ENCODE peak calls at places on chromosomes 11 and 22, in four cellular contexts. I, S, L and W are unnamed samples. For H3K36me3 and H3K4me1, the result is how much of the 10 kb centered on the place peaks cover.

GRCh38 chr11:17382046-17382728 is 6.3 kb downstream of the KCNJ11 start:
- DNase-seq in I (no peak), S (no peak), L (no peak), W (no peak)

GRCh38 chr11:120815260-120816100 is 208.4 kb upstream of the TBCEL start:
- DNase-seq in I (no peak), S (peak), L (no peak), W (no peak)

GRCh38 chr22:32378703-32379272 is 21.1 kb downstream of the RFPL3 start:
- DNase-seq in I (no peak), S (peak), L (no peak), W (no peak)

GRCh38 chr22:37560682-37561208 is 465 bp downstream of the CDC42EP1 start:
- DNase-seq in I (peak), S (peak), L (peak), W (no peak)

GRCh38 chr22:29580200-29580810 is 608 bp downstream of the NIPSNAP1 start:
- DNase-seq in I (no peak), S (peak), L (no peak), W (no peak)

GRCh38 chr11:10823152-10823579 is 14.4 kb upstream of the EIF4G2 start:
- DNase-seq in I (no peak), S (no peak), L (no peak), W (no peak)

GRCh38 chr22:32572741-32573140 is 98.1 kb downstream of the FBXO7 start:
- DNase-seq in I (no peak), S (no peak), L (no peak), W (no peak)

GRCh38 chr11:74754507-74755255 is 6.0 kb downstream of the RNF169 start:
- DNase-seq in I (no peak), S (peak), L (peak), W (no peak)

GRCh38 chr11:107139396-107139795 is 121.1 kb upstream of the GUCY1A2 start:
- DNase-seq in I (no peak), S (no peak), L (no peak), W (no peak)

GRCh38 chr11:31802990-31803812 is 7.9 kb downstream of the PAX6 start:
- DNase-seq in I (no peak), S (peak), L (peak), W (no peak)

GRCh38 chr11:77510095-77510494 is 36.2 kb upstream of the PAK1 start:
- DNase-seq in I (no peak), S (no peak), L (no peak), W (no peak)

GRCh38 chr11:12150831-12151382 is 40.5 kb downstream of the MICAL2 start:
- DNase-seq in I (no peak), S (no peak), L (peak), W (no peak)

GRCh38 chr22:50542416-50542927 is 3.2 kb upstream of the KLHDC7B start:
- DNase-seq in I (no peak), S (no peak), L (no peak), W (no peak)

GRCh38 chr11:112200252-112200651 is 24.9 kb downstream of the BCO2 start:
- DNase-seq in I (no peak), S (no peak), L (no peak), W (no peak)

GRCh38 chr11:10876168-10876567 is 18.3 kb upstream of the ZBED5 start:
- DNase-seq in I (no peak), S (no peak), L (no peak), W (no peak)

GRCh38 chr22:38973289-38974169 is 8.6 kb upstream of the APOBEC3B start:
- DNase-seq in I (no peak), S (peak), L (peak), W (peak)

GRCh38 chr22:31836010-31836409 is 82.2 kb downstream of the DEPDC5 start:
- DNase-seq in I (no peak), S (peak), L (no peak), W (no peak)

DNA sequence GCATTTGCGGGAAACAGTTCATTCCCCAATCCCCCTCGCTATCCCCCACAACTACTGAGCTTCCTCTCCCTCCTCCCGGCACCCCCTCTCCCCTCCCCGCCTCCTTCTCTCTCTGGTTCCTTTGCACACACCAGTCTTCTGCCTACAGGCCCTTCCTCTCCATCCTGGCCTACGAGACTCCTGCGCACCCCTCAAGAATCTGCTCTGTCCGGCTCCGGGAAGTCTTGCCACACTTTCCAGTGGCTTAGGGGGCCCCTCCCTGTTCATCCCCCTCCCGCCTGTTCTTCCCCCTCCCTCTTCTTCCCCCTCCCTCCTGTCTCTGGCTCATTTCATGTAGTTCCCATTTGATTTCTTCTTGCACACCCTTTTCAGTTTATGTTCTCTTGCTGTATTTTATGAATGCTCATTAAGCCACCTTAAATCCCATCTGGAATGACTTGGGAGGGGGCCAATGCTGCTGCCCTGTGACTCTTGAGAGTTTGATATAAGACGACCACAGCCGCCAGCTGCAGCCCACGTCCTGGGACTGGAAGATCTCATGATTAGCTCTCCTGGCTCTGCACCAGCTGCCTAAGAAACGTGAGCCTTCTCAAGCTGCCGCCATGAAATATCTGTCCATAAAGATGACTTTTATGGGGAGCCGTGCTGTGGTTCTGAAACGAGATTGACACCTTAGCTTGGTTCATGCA is 50.9 kb downstream of the RPS6KA4 start:
- DNase-seq in I (no peak), S (no peak), L (peak), W (no peak)
- H3K27ac ChIP-seq in I (no peak), S (no peak), L (no peak), W (no peak)

DNA sequence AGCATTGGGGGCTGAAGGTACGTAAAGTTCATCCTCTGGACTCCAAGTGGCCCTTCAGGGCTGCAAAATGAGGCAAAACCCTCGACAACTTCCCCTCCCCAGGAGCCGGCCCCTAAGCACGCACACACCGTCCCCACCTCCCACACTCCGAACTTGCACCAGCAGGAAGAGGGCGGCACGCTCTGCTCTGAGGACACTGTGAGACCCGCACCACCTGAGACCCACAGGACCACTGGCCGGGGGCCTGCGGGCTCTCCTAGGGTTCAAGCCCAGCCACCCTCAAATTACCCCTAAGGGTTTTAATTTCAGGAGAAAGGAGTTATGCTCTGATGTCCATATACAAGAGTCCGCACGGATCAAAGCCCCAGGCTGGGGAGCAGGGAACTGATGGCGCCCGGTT is 49.7 kb upstream of the BID start:
- DNase-seq in I (no peak), S (no peak), L (no peak), W (no peak)
- H3K36me3 ChIP-seq in I (half or more), S (under half), L (under half), W (under half)

GRCh38 chr22:44957267-44957905 is 52.4 kb downstream of the PHF21B start:
- DNase-seq in I (no peak), S (peak), L (no peak), W (no peak)

GRCh38 chr22:44952863-44953790 is 56.7 kb downstream of the PHF21B start:
- DNase-seq in I (no peak), S (peak), L (no peak), W (no peak)

GRCh38 chr22:44954113-44954512 is 55.7 kb downstream of the PHF21B start:
- DNase-seq in I (no peak), S (no peak), L (no peak), W (no peak)

GRCh38 chr22:44955102-44955501 is 54.7 kb downstream of the PHF21B start:
- DNase-seq in I (no peak), S (no peak), L (no peak), W (no peak)

GRCh38 chr22:44956835-44957234 is 53.0 kb downstream of the PHF21B start:
- DNase-seq in I (no peak), S (no peak), L (no peak), W (no peak)
- H3K4me1 ChIP-seq in I (under half), S (under half), L (under half), W (under half)

DNA sequence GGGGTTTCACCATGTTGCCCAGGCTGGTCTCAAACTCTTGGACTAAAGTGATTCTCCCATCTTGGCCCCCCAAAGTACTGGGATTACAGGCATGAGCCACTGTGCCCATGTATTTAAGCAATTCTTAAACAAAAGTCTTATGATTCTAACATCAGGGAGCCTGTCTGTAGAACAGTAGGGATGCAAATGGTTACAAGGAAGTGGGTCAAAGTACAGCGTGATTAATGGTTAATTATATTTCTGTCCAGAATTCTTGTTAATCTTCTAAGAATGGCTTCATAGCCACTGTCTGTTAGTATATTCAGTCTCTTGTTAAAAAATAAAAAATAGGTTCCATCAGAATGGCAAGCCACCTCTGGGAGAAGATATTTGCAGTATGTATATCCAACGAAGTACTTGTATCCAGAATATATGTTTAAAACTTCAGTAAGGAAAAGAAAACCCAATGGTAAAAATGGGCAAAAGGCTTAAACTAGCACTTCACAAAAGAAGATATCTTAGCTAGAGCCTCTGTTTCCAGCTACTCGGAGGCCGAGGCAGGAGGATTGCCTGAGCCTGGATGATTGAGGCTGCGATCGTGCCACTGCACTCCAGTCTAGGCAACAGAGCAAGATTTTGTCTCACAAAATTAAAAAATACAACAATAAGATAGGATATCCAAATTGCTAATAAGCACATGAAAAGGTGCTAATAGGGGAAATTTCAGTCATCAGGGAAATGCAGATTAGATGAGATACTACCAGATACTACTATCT is 22.9 kb downstream of the ATG13 start:
- DNase-seq in I (no peak), S (no peak), L (no peak), W (no peak)
- H3K27ac ChIP-seq in I (no peak), S (no peak), L (no peak), W (no peak)